ENCODE peak calls at places on chromosomes 4 and X, in nine cellular contexts. F is SW 1271; E is GM10248; S is B cell; A is endothelial cell; O is A172; X is stimulated activated CD4-positive, alpha-beta T cell treated with anti-CD3 and anti-CD28 coated beads, Interleukin-15, amount 100 ng/mL, for 24 hours; D is EH; U is hepatocyte. G is an unnamed sample.

GRCh38 chr4:189235599-189235998 is 705.1 kb upstream of the FRG1 start:
- DNase-seq in E (no peak), O (no peak), S (no peak), A (no peak), U (no peak), D (no peak), F (no peak), X (no peak), G (no peak)

GRCh38 chr4:129148892-129149291 is 52.9 kb downstream of the C4orf33 start:
- DNase-seq in E (no peak), D (no peak), F (no peak), O (no peak), S (no peak), X (no peak), A (no peak), U (no peak), G (no peak)

GRCh38 chr4:176302283-176303275 is 17.2 kb upstream of the SPCS3 start:
- DNase-seq in D (peak; percentile 87), F (no peak), O (peak; percentile 81), X (no peak), U (peak; percentile 15), E (no peak), S (no peak), A (no peak), G (peak; percentile 55)

GRCh38 chrX:136353519-136354095 is 52.8 kb downstream of the ADGRG4 start:
- DNase-seq in U (no peak), E (no peak), A (no peak), X (no peak), D (peak; percentile 33), O (no peak), F (no peak), S (no peak), G (peak; percentile 0)

GRCh38 chrX:71616672-71617529 is 1.4 kb downstream of the CXCR3 start:
- DNase-seq in S (no peak), D (no peak), E (no peak), U (no peak), O (no peak), F (no peak), X (peak; percentile 34), A (no peak), G (no peak)

GRCh38 chrX:77160301-77160700 is 286.9 kb upstream of the FGF16 start:
- DNase-seq in U (no peak), F (no peak), D (peak; percentile 13), E (no peak), A (peak; percentile 27), X (peak; percentile 20), S (no peak), O (no peak), G (no peak)

GRCh38 chrX:71667328-71668247 is at the start of gene LOC101059915:
- DNase-seq in D (no peak), X (no peak), E (no peak), A (no peak), O (no peak), U (no peak), F (no peak), S (no peak), G (no peak)

GRCh38 chrX:19626230-19626629 is 110.9 kb upstream of the MAP3K15 start:
- DNase-seq in A (no peak), F (no peak), S (no peak), X (no peak), E (no peak), O (no peak), U (no peak), D (no peak), G (no peak)

GRCh38 chrX:88903989-88904718 is 157.1 kb downstream of the CPXCR1 start:
- DNase-seq in F (no peak), X (no peak), S (no peak), O (no peak), U (no peak), A (no peak), D (no peak), E (no peak), G (no peak)

G was measured in BJ.